ENCODE peak calls at places on chromosomes 16 and 17, in four cellular contexts. Y is stimulated activated CD4-positive, alpha-beta T cell treated with anti-CD3 and anti-CD28 coated beads, Interleukin-4, amount 100 ng/mL, for 4 hours; W is skeletal muscle cell; D is posterior vena cava. Z is an unnamed sample.

GRCh38 chr17:73336613-73337400 is 25.0 kb upstream of the CDC42EP4 start:
- DNase-seq in Y (no peak), W (no peak), D (peak), Z (no peak)

GRCh38 chr16:22941970-22942501 is 128.1 kb downstream of the HS3ST2 start:
- DNase-seq in Y (no peak), W (no peak), D (no peak), Z (no peak)

GRCh38 chr16:50591800-50592771 is 43.9 kb downstream of the NKD1 start:
- DNase-seq in Y (no peak), W (no peak), D (peak), Z (no peak)

GRCh38 chr16:30526137-30526822 is at the start of gene ZNF768:
- DNase-seq in Y (peak), W (no peak), D (peak), Z (no peak)

GRCh38 chr17:59963738-59964454 is 644 bp downstream of the RNFT1 start:
- DNase-seq in Y (peak), W (peak), D (peak), Z (peak)

GRCh38 chr16:89322381-89323119 is 105.0 kb downstream of the ZNF778 start:
- DNase-seq in Y (no peak), W (peak), D (no peak), Z (peak)

GRCh38 chr16:17853958-17854357 is 383.2 kb upstream of the XYLT1 start:
- DNase-seq in Y (no peak), W (no peak), D (no peak), Z (no peak)

GRCh38 chr17:42135151-42135550 is 12.5 kb downstream of the HSPB9 start:
- DNase-seq in Y (no peak), W (no peak), D (no peak), Z (no peak)

GRCh38 chr17:81607431-81607830 is 29.5 kb downstream of the NPLOC4 start:
- DNase-seq in Y (no peak), W (no peak), D (no peak), Z (no peak)

GRCh38 chr17:76536511-76537287 is 810 bp downstream of the CYGB start:
- DNase-seq in Y (no peak), W (no peak), D (no peak), Z (no peak)

GRCh38 chr17:15510361-15510760 is 42.9 kb upstream of the CDRT4 start:
- DNase-seq in Y (no peak), W (peak), D (no peak), Z (peak)

GRCh38 chr17:82489117-82489516 is 30.4 kb upstream of the FOXK2 start:
- DNase-seq in Y (no peak), W (no peak), D (peak), Z (peak)

GRCh38 chr17:81247339-81247990 is 8.3 kb downstream of the NDUFAF8 start:
- DNase-seq in Y (no peak), W (no peak), D (no peak), Z (no peak)

GRCh38 chr16:70688266-70688742 is 2.5 kb upstream of the MTSS2 start:
- DNase-seq in Y (no peak), W (no peak), D (no peak), Z (peak)

Z was measured in GM04504.